ENCODE peak calls at places on chromosome 4, in seven cellular contexts. Y, Z, M, H, B, Q and S are unnamed samples.

GRCh38 chr4:157128395-157128794 is 52.4 kb downstream of the GLRB start:
- DNase-seq in Y (peak; percentile 68), Z (peak; percentile 60), M (no peak), H (no peak), B (no peak), Q (no peak), S (no peak)

GRCh38 chr4:182917182-182918043 is at the start of gene DCTD:
- DNase-seq in Y (peak; percentile 89), Z (peak; percentile 86), M (peak; percentile 84), H (peak; percentile 84), B (peak; percentile 85), Q (peak; percentile 84), S (peak; percentile 33)

GRCh38 chr4:147733614-147734344 is 1.9 kb downstream of the ARHGAP10 start:
- DNase-seq in Y (peak; percentile 84), Z (peak; percentile 77), M (no peak), H (no peak), B (no peak), Q (peak; percentile 29), S (no peak)

GRCh38 chr4:95224402-95224801 is 324.4 kb downstream of the UNC5C start:
- DNase-seq in Y (no peak), Z (no peak), M (no peak), H (no peak), B (no peak), Q (no peak), S (no peak)

GRCh38 chr4:71186257-71186565 is 152.6 kb upstream of the SLC4A4 start:
- DNase-seq in Y (no peak), Z (no peak), M (no peak), H (no peak), B (no peak), Q (no peak), S (no peak)

GRCh38 chr4:156298230-156298629 is 344.6 kb upstream of the CTSO start:
- DNase-seq in Y (peak; percentile 64), Z (peak; percentile 92), M (no peak), H (no peak), B (no peak), Q (no peak), S (no peak)

GRCh38 chr4:96429657-96430056 is 589.8 kb downstream of the PDHA2 start:
- DNase-seq in Y (no peak), Z (no peak), M (no peak), H (no peak), B (no peak), Q (no peak), S (no peak)

GRCh38 chr4:185965456-185966384 is 103.2 kb upstream of the TLR3 start:
- DNase-seq in Y (peak; percentile 15), Z (no peak), M (no peak), H (no peak), B (no peak), Q (no peak), S (no peak)

GRCh38 chr4:54754394-54754793 is 96.6 kb downstream of the KIT start:
- DNase-seq in Y (peak; percentile 41), Z (no peak), M (no peak), H (no peak), B (no peak), Q (no peak), S (no peak)

GRCh38 chr4:47640911-47641310 is 155.8 kb downstream of the ATP10D start:
- DNase-seq in Y (peak; percentile 27), Z (peak; percentile 28), M (no peak), H (no peak), B (no peak), Q (no peak), S (no peak)

GRCh38 chr4:59553063-59553738 is 1646.9 kb upstream of the ADGRL3 start:
- DNase-seq in Y (peak; percentile 48), Z (peak; percentile 0), M (no peak), H (no peak), B (no peak), Q (no peak), S (no peak)

GRCh38 chr4:176635372-176636261 is 157.1 kb downstream of the VEGFC start:
- DNase-seq in Y (no peak), Z (peak; percentile 96), M (no peak), H (no peak), B (no peak), Q (no peak), S (no peak)

GRCh38 chr4:185464184-185464583 is 7.3 kb downstream of the CCDC110 start:
- DNase-seq in Y (no peak), Z (no peak), M (no peak), H (no peak), B (no peak), Q (no peak), S (no peak)

GRCh38 chr4:168815373-168816345 is 194.4 kb downstream of the CBR4 start:
- DNase-seq in Y (peak; percentile 71), Z (no peak), M (no peak), H (no peak), B (no peak), Q (no peak), S (no peak)

GRCh38 chr4:170325599-170325998 is 235.8 kb upstream of the AADAT start:
- DNase-seq in Y (no peak), Z (no peak), M (no peak), H (no peak), B (no peak), Q (no peak), S (no peak)

GRCh38 chr4:4356106-4357041 is 30.5 kb upstream of the NSG1 start:
- DNase-seq in Y (no peak), Z (no peak), M (no peak), H (no peak), B (no peak), Q (no peak), S (no peak)

GRCh38 chr4:171118091-171118490 is 695.1 kb upstream of the GALNTL6 start:
- DNase-seq in Y (peak; percentile 31), Z (no peak), M (no peak), H (no peak), B (no peak), Q (no peak), S (no peak)

GRCh38 chr4:100633269-100633668 is 115.4 kb upstream of the EMCN start:
- DNase-seq in Y (no peak), Z (no peak), M (no peak), H (no peak), B (no peak), Q (no peak), S (no peak)

GRCh38 chr4:15774020-15774420 is 4.1 kb upstream of the CD38 start:
- DNase-seq in Y (no peak), Z (peak; percentile 46), M (no peak), H (no peak), B (no peak), Q (no peak), S (no peak)

GRCh38 chr4:40196724-40197281 is at the start of gene RHOH:
- DNase-seq in Y (no peak), Z (no peak), M (no peak), H (no peak), B (no peak), Q (no peak), S (no peak)

GRCh38 chr4:156169011-156169410 is 215.3 kb upstream of the CTSO start:
- DNase-seq in Y (peak; percentile 88), Z (peak; percentile 90), M (no peak), H (no peak), B (no peak), Q (peak; percentile 17), S (peak; percentile 20)

GRCh38 chr4:1595789-1596325 is 88.3 kb downstream of the FAM53A start:
- DNase-seq in Y (no peak), Z (no peak), M (peak; percentile 1), H (no peak), B (no peak), Q (no peak), S (no peak)

GRCh38 chr4:26804451-26804850 is 56.2 kb upstream of the STIM2 start:
- DNase-seq in Y (no peak), Z (no peak), M (no peak), H (no peak), B (no peak), Q (no peak), S (no peak)
- H3K4me1 ChIP-seq in Y (peaks cover 5% of the 10 kb centered on the region), Z (peaks cover 6% of the 10 kb centered on the region), M (no peaks in the 10 kb centered on the region), H (peaks cover 4% of the 10 kb centered on the region), B (no peaks in the 10 kb centered on the region), Q (no peaks in the 10 kb centered on the region), S (peaks cover 3% of the 10 kb centered on the region)

DNA sequence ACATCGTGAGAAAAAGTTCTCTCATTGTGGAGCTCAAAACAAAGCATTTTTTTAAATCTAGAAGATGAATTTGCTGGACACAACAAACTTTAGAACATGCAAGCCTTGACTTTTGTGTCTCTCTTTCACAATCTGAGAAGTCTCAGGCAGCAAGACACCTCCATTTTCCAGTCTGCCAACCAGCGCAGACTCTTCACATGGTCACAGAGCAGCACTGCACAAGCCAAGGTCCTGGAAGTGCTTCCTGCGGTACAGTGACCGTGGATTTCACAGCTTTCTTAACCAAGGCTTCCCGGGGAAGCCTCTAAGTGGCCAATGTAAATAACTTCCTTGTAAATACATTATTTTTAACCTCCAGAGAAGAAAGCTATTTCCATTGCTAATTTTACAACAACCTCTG is 31.3 kb downstream of the ZNF827 start:
- DNase-seq in Y (no peak), Z (no peak), M (no peak), H (no peak), B (no peak), Q (no peak), S (no peak)
- H3K4me1 ChIP-seq in Y (peaks cover 33% of the 10 kb centered on the region), Z (peaks cover 10% of the 10 kb centered on the region), M (peaks cover 9% of the 10 kb centered on the region), H (no peaks in the 10 kb centered on the region), B (no peaks in the 10 kb centered on the region), Q (peaks cover 67% of the 10 kb centered on the region), S (peaks cover 10% of the 10 kb centered on the region)

DNA sequence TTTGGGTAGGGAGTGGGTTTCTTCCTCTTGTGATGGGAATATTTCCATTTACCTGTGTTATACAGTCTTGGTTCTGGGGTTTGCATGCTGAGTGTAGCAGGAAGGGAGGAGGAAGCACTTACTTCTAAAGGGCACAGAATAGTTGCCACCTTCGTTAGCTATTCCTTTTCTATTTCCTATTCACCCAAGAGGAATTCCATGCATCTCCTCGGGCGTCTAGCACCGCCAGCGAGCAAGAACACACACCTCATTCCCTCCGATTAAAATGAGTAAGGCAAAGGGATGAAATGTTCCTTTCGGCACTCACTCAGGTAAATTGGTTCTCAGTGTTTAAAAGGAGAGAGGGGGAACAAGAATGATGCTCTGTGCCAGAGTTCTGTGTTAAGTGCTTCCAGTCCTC is 351.3 kb downstream of the PTTG2 start:
- DNase-seq in Y (no peak), Z (no peak), M (no peak), H (no peak), B (no peak), Q (no peak), S (no peak)
- H3K4me1 ChIP-seq in Y (peaks cover 16% of the 10 kb centered on the region), Z (peaks cover 24% of the 10 kb centered on the region), M (no peaks in the 10 kb centered on the region), H (peaks cover 5% of the 10 kb centered on the region), B (no peaks in the 10 kb centered on the region), Q (peaks cover 9% of the 10 kb centered on the region), S (no peaks in the 10 kb centered on the region)

GRCh38 chr4:77153016-77153415 is 4.0 kb upstream of the CCNG2 start:
- DNase-seq in Y (no peak), Z (no peak), M (no peak), H (no peak), B (no peak), Q (no peak), S (no peak)
- H3K4me1 ChIP-seq in Y (peaks cover 9% of the 10 kb centered on the region), Z (peaks cover 7% of the 10 kb centered on the region), M (no peaks in the 10 kb centered on the region), H (peaks cover 12% of the 10 kb centered on the region), B (peaks cover 4% of the 10 kb centered on the region), Q (peaks cover 21% of the 10 kb centered on the region), S (peaks cover 2% of the 10 kb centered on the region)

DNA sequence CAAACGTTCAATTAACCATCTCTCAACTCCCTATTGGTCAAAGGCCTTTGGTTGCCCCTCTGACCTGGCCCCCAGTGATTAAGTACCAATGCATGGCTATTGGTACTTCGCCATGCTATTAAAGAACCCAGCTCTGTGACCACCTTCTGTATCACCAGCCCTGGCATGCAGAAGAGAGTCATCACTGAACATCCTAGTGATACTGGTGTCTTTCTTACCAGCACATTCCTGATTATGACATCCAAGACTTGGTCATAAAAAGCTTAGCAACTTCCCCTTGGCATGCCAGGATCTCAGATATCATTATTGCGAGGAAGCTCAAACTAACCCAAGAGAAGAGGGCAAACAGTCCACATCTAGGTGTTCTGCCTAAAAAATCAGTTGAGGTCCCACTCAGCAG is 122.3 kb upstream of the OTUD4 start:
- DNase-seq in Y (no peak), Z (peak; percentile 43), M (no peak), H (no peak), B (no peak), Q (no peak), S (no peak)
- H3K4me1 ChIP-seq in Y (peaks cover 15% of the 10 kb centered on the region), Z (peaks cover 38% of the 10 kb centered on the region), M (peaks cover 3% of the 10 kb centered on the region), H (no peaks in the 10 kb centered on the region), B (no peaks in the 10 kb centered on the region), Q (peaks cover 5% of the 10 kb centered on the region), S (no peaks in the 10 kb centered on the region)